ENCODE peak calls at places on chromosome 12, in nine cellular contexts. X is heart left ventricle; B is SJSA1; Y is stomach; N is mesendoderm; Z is ovary; R is psoas muscle; I is CD8-positive, alpha-beta T cell; V is uterus. W is an unnamed sample.
A peak's percentile ranks its signal among the peaks of the same experiment; 100 is the strongest.

GRCh38 chr12:120984351-120984898 is 6.1 kb downstream of the HNF1A start:
- DNase-seq in X (no peak), R (no peak), N (no peak), Y (peak; percentile 83), I (no peak), B (no peak), V (no peak), Z (no peak), W (no peak)

GRCh38 chr12:121537814-121538698 is 42.8 kb downstream of the KDM2B start:
- DNase-seq in R (peak; percentile 31), N (no peak), I (peak; percentile 36), V (no peak), B (no peak), X (no peak), Z (no peak), Y (peak; percentile 33), W (no peak)

GRCh38 chr12:57845478-57846284 is 848 bp downstream of the CTDSP2 start:
- DNase-seq in V (peak; percentile 71), N (peak; percentile 83), Y (peak; percentile 82), Z (peak; percentile 83), I (peak; percentile 59), R (peak; percentile 81), B (peak; percentile 100), X (peak; percentile 84), W (no peak)

GRCh38 chr12:122327494-122328385 is 61.4 kb upstream of the VPS33A start:
- DNase-seq in I (no peak), N (no peak), Z (no peak), V (peak; percentile 36), X (no peak), B (no peak), Y (peak; percentile 73), R (no peak), W (no peak)

GRCh38 chr12:68746572-68747180 is 700 bp downstream of the SLC35E3 start:
- DNase-seq in N (peak; percentile 57), Z (peak; percentile 55), X (peak; percentile 48), Y (peak; percentile 39), B (peak; percentile 65), I (peak; percentile 35), R (peak; percentile 65), V (peak; percentile 46), W (no peak)

GRCh38 chr12:65449400-65449799 is 170.9 kb downstream of the MSRB3 start:
- DNase-seq in X (no peak), V (no peak), Z (no peak), R (no peak), B (peak; percentile 68), I (no peak), Y (no peak), N (no peak), W (no peak)

GRCh38 chr12:69994593-69995222 is 169.7 kb downstream of the MYRFL start:
- DNase-seq in X (no peak), I (no peak), R (no peak), Z (no peak), N (no peak), Y (peak; percentile 53), B (no peak), V (no peak), W (no peak)

GRCh38 chr12:43338848-43339526 is 213.0 kb downstream of the ADAMTS20 start:
- DNase-seq in Z (no peak), R (no peak), Y (no peak), I (no peak), B (peak; percentile 17), X (no peak), N (peak; percentile 96), V (no peak), W (no peak)

GRCh38 chr12:15830538-15830937 is 41.4 kb upstream of the EPS8 start:
- DNase-seq in Z (no peak), R (no peak), I (no peak), V (no peak), N (no peak), B (peak; percentile 31), Y (no peak), X (no peak), W (no peak)

GRCh38 chr12:108629824-108630476 is 3.7 kb downstream of the SELPLG start:
- DNase-seq in X (peak; percentile 28), V (peak; percentile 77), B (peak; percentile 98), N (peak; percentile 88), I (peak; percentile 84), Y (no peak), R (peak; percentile 52), Z (no peak), W (peak; percentile 66)

GRCh38 chr12:67475725-67476124 is 172.8 kb upstream of the DYRK2 start:
- DNase-seq in Y (no peak), Z (no peak), I (no peak), X (no peak), R (no peak), V (no peak), B (peak; percentile 28), N (no peak), W (no peak)

GRCh38 chr12:117109943-117110342 is 10.7 kb upstream of the TESC start:
- DNase-seq in N (no peak), X (no peak), Z (no peak), R (no peak), I (no peak), V (no peak), B (no peak), Y (no peak), W (no peak)

GRCh38 chr12:45732936-45733335 is 3.4 kb downstream of the ARID2 start:
- DNase-seq in V (no peak), Y (no peak), Z (no peak), I (no peak), N (no peak), X (no peak), B (no peak), R (no peak), W (no peak)

GRCh38 chr12:101939856-101940265 is 62.5 kb downstream of the DRAM1 start:
- DNase-seq in X (peak; percentile 41), I (peak; percentile 51), N (peak; percentile 87), B (peak; percentile 42), Y (peak; percentile 60), V (peak; percentile 83), R (peak; percentile 25), Z (peak; percentile 36), W (peak; percentile 11)
- H3K4me1 ChIP-seq in X (no peaks in the 10 kb centered on the region), I (no peaks in the 10 kb centered on the region), N (peaks cover 4% of the 10 kb centered on the region), B (no peaks in the 10 kb centered on the region), Y (peaks cover 16% of the 10 kb centered on the region), V (peaks cover 3% of the 10 kb centered on the region), R (no peaks in the 10 kb centered on the region), Z (peaks cover 6% of the 10 kb centered on the region), W (peaks cover 23% of the 10 kb centered on the region)

DNA sequence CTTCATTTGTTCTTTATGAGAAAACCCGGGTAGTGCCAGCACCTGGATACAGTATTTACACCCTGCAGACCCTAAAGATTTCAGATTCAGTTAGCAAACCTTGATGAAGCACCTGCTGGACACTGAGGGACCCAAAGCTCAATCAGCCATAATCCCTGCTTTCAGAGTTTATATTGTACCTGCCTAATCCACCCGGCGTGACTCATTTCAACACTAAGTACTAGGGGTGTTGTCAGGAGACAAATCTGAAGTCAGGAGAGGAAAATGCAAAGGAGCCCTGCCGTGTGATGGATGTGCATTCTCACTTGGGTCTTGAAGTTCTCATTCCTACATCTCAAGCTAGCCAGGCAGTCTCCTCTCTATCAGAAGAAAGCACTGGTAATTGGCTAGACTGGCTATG is 176.7 kb upstream of the BCL2L14 start:
- DNase-seq in Z (no peak), V (no peak), Y (no peak), N (no peak), R (no peak), B (no peak), I (no peak), X (no peak), W (no peak)
- H3K4me1 ChIP-seq in Z (peaks cover 2% of the 10 kb centered on the region), V (no peaks in the 10 kb centered on the region), Y (no peaks in the 10 kb centered on the region), N (no peaks in the 10 kb centered on the region), R (peaks cover 4% of the 10 kb centered on the region), B (no peaks in the 10 kb centered on the region), I (peaks cover 4% of the 10 kb centered on the region), X (peaks cover 8% of the 10 kb centered on the region), W (peaks cover 3% of the 10 kb centered on the region)

DNA sequence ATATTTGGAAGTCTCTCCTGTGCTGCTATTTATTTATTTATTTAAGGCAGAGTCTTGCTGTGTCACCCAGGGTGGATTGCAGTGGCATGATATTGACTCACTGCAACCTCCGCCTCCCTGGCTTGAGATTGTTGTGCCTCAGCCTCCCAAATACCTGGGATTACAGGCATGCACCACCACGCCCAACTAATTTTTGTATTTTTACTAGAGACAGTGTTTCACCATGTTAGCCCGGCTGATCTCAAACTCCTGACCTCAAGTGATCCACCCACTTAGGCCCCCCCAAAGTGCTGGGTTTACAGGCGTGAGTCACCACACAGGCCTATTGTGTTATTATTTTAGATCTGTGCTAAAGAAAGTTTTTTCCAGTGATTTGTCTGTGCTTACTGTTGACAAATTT is 225.2 kb downstream of the CCER1 start:
- DNase-seq in N (peak; percentile 10), I (no peak), R (no peak), V (no peak), Z (no peak), Y (no peak), X (no peak), B (peak; percentile 63), W (no peak)
- H3K4me1 ChIP-seq in N (no peaks in the 10 kb centered on the region), I (no peaks in the 10 kb centered on the region), R (no peaks in the 10 kb centered on the region), V (no peaks in the 10 kb centered on the region), Z (no peaks in the 10 kb centered on the region), Y (no peaks in the 10 kb centered on the region), X (no peaks in the 10 kb centered on the region), B (peaks cover 11% of the 10 kb centered on the region), W (peaks cover 4% of the 10 kb centered on the region)

GRCh38 chr12:77060883-77061240 is 4.5 kb downstream of the E2F7 start:
- DNase-seq in I (no peak), Y (no peak), Z (no peak), N (no peak), X (no peak), V (no peak), R (no peak), B (no peak), W (no peak)

GRCh38 chr12:77058740-77059139 is 6.6 kb downstream of the E2F7 start:
- DNase-seq in N (no peak), X (no peak), B (no peak), V (no peak), Z (no peak), Y (no peak), R (no peak), I (no peak), W (no peak)

GRCh38 chr12:77062396-77062795 is 3.0 kb downstream of the E2F7 start:
- DNase-seq in B (no peak), N (no peak), I (no peak), Y (no peak), X (no peak), R (no peak), Z (no peak), V (no peak), W (no peak)

GRCh38 chr12:77062846-77063461 is 2.4 kb downstream of the E2F7 start:
- DNase-seq in V (peak; percentile 21), B (peak; percentile 78), N (no peak), I (no peak), X (peak; percentile 20), R (no peak), Z (no peak), Y (peak; percentile 54), W (no peak)

DNA sequence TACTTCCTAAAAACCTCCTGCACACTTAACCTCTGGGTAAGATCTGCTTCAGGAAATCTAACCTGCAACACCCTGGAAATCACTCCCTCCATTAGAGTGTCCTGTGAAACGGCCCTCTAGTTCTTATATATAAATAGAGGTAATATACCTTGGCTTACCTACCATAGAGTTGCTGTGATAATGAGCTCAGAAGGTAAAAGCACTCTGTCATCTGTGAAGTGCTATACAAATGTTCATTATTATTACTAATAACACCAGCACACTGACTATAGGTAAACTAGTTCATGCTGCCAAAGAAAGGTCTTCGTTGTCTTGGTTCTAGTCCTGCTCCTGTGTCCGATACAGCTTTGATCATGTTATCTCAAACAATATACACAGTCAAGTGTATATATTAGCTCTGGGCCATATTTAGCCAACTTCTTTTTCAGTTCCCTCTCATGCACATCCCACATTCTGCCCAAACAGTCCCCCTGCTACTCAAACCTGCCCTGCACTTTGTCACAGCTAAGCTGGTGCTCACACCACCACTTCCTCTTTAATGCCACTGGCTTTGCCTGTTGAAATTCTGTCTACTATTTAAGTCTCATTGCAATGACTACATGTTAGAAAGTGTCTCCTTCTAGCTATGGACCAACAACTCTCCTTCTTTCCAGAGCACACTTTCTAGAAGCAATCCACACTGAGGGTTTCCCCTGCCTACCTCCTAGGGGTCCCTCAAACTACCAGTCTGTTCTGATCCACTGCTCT is 5.1 kb downstream of the E2F7 start:
- DNase-seq in B (no peak), N (no peak), I (no peak), X (no peak), Y (no peak), Z (no peak), R (no peak), V (no peak), W (no peak)
- H3K4me1 ChIP-seq in B (peaks cover 35% of the 10 kb centered on the region), N (peaks cover 2% of the 10 kb centered on the region), I (peaks cover 5% of the 10 kb centered on the region), X (peaks cover 10% of the 10 kb centered on the region), Y (peaks cover 19% of the 10 kb centered on the region), Z (no peaks in the 10 kb centered on the region), R (peaks cover 8% of the 10 kb centered on the region), V (peaks cover 6% of the 10 kb centered on the region), W (peaks cover 24% of the 10 kb centered on the region)